ENCODE peak calls at places on chromosomes 6 and 20, in five cellular contexts. Y is Peyer's patch, R is gastrocnemius medialis, J is IMR-90, M is heart left ventricle. Z is an unnamed sample.

GRCh38 chr6:56510984-56511531 is 131.6 kb downstream of the DST start:
- DNase-seq in Y (no peak), R (no peak), J (peak; percentile 34), M (peak; percentile 53), Z (no peak)

GRCh38 chr6:106254636-106255035 is 70.9 kb downstream of the ATG5 start:
- DNase-seq in Y (no peak), R (no peak), J (peak; percentile 70), M (no peak), Z (no peak)

GRCh38 chr20:58260006-58260405 is 31.6 kb upstream of the ANKRD60 start:
- DNase-seq in Y (no peak), R (no peak), J (no peak), M (no peak), Z (no peak)

GRCh38 chr6:109325400-109325801 is 56.9 kb downstream of the CD164 start:
- DNase-seq in Y (no peak), R (no peak), J (no peak), M (no peak), Z (no peak)

GRCh38 chr6:145502417-145502816 is 232.9 kb downstream of the EPM2A start:
- DNase-seq in Y (no peak), R (no peak), J (no peak), M (no peak), Z (no peak)

GRCh38 chr6:36548401-36548743 is 1.1 kb upstream of the STK38 start:
- DNase-seq in Y (no peak), R (no peak), J (no peak), M (no peak), Z (no peak)

GRCh38 chr20:10581823-10582222 is 92.0 kb downstream of the JAG1 start:
- DNase-seq in Y (no peak), R (no peak), J (peak; percentile 56), M (no peak), Z (no peak)

GRCh38 chr6:19851273-19852089 is 14.3 kb downstream of the ID4 start:
- DNase-seq in Y (peak; percentile 52), R (no peak), J (peak; percentile 84), M (no peak), Z (no peak)

DNA sequence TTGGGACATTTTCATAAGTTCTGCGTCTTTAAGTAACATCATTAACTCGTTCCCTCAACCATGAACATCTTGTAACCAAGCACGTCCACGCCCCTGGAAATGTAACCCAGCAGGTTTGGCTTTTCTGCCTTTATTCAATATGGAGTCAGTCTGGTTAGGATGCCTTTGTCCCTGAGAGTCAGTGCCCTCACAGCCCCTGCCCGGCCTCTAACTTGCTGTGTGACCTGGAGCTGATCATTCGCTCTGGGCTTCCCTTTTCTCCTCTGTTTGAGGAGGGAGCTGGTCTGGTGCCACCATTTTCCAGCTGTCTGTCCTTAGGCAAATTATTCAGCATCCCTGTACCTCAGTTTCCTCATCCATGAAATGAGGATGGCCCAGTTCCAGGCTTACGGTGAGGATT is 26.5 kb upstream of the ANGPT4 start:
- DNase-seq in Y (peak; percentile 6), R (no peak), J (no peak), M (no peak), Z (no peak)
- H3K4me1 ChIP-seq in Y (no peaks in the 10 kb centered on the region), R (no peaks in the 10 kb centered on the region), J (no peaks in the 10 kb centered on the region), M (no peaks in the 10 kb centered on the region), Z (no peaks in the 10 kb centered on the region)

GRCh38 chr20:50569864-50570836 is 60.0 kb downstream of the PTPN1 start:
- DNase-seq in Y (peak; percentile 71), R (peak; percentile 55), J (peak; percentile 37), M (no peak), Z (no peak)
- TF ChIP-seq POLR2A in Y (no peak), R (no peak), J (no peak), M (no peak), Z (no peak)

DNA sequence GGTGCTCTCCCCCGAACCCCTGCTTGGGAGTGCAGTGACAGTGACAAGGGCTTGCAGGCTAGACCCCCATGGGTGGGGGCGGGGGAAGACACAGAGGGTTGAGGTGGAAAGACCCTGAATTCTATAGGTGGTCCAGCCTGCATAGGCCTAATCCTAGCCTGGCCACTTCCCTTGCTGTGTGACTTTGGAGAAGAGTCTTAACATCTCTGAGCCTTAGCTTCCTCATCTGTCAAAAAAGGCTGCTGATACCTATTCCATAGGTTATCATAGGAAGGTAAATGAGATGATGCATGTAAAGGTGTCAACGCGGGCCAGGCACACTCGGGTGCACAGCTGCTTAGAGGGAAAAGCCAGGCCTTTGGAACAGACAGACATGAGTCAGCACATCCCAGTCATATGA is 15.8 kb downstream of the BPIFB4 start:
- DNase-seq in Y (no peak), R (no peak), J (no peak), M (no peak), Z (no peak)
- H3K4me1 ChIP-seq in Y (no peaks in the 10 kb centered on the region), R (no peaks in the 10 kb centered on the region), J (no peaks in the 10 kb centered on the region), M (no peaks in the 10 kb centered on the region), Z (no peaks in the 10 kb centered on the region)

DNA sequence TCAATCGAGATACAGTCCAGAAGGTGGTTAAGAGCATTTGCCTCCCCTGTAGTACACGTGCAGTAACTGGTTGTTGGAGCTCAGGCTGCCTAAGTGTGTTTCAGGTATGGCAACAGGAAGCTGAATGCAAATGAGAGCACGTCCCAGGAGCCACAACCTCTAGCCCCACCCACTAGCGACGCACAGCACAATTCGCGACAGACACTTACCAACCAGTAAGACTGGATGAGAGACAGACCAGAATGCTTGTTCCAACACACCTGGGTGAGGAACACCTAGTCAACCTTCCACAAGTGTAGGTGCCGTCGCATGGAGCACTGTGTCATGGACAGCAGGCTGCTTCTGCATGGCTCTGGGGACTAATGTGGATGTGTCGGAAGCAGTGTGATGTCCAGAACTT is 7.2 kb upstream of the SERPINB1 start:
- DNase-seq in Y (peak; percentile 78), R (no peak), J (no peak), M (no peak), Z (no peak)
- TF ChIP-seq POLR2A in Y (no peak), R (no peak), J (no peak), M (no peak), Z (no peak)

GRCh38 chr20:48728042-48728837 is 99.6 kb downstream of the PREX1 start:
- DNase-seq in Y (no peak), R (no peak), J (no peak), M (no peak), Z (no peak)

GRCh38 chr20:48724891-48725588 is 102.8 kb downstream of the PREX1 start:
- DNase-seq in Y (no peak), R (no peak), J (no peak), M (no peak), Z (no peak)

GRCh38 chr20:48723308-48724264 is 104.2 kb downstream of the PREX1 start:
- DNase-seq in Y (peak; percentile 59), R (peak; percentile 37), J (no peak), M (no peak), Z (no peak)

GRCh38 chr20:48727226-48727625 is 100.6 kb downstream of the PREX1 start:
- DNase-seq in Y (no peak), R (no peak), J (no peak), M (no peak), Z (no peak)

GRCh38 chr20:48725589-48725991 is 102.2 kb downstream of the PREX1 start:
- DNase-seq in Y (no peak), R (no peak), J (peak; percentile 7), M (no peak), Z (no peak)
- H3K4me1 ChIP-seq in Y (peaks cover 32% of the 10 kb centered on the region), R (peaks cover 13% of the 10 kb centered on the region), J (peaks cover 3% of the 10 kb centered on the region), M (peaks cover 13% of the 10 kb centered on the region), Z (peaks cover 27% of the 10 kb centered on the region)

DNA sequence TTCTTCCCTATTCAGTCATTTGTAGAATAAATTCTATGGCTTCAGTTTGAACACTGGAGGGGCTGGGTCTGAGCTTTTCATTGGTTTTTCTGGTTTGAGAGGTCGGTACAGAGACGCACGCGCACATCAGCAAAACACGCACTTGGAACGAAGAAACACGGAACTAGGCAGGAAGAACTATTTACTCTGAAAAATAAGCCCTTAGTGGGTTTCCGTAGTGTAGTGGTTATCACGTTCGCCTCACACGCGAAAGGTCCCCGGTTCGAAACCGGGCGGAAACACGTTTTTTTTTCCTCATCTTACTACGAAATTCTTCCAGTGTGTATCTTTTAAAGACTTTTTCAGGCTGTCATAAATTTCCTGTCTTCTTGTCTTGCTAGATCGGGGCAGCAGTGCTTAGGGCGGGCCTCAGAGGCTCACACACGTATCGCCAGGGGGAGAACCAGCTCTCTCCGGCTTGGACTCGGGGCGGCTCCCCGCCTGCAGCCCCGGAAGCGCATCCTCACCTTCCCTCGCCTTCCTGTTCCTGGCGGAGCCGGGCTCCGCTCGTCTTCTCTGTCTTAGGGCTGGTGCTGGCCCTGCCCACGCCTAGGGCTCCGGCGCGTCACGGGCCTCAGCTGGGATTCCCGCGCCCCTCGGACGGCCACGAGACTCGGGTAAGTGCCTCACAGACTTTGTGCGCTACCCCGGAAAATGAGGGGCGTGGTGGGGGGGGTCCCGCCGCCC is at the start of gene HMGN4:
- DNase-seq in Y (peak; percentile 91), R (peak; percentile 58), J (peak; percentile 90), M (peak; percentile 82), Z (peak; percentile 87)
- TF ChIP-seq POLR2A in Y (peak; percentile 67), R (peak; percentile 62), J (peak; percentile 74), M (no peak), Z (no peak)

GRCh38 chr6:513961-514360 is 122.4 kb downstream of the IRF4 start:
- DNase-seq in Y (no peak), R (no peak), J (no peak), M (no peak), Z (no peak)
- H3K4me1 ChIP-seq in Y (no peaks in the 10 kb centered on the region), R (no peaks in the 10 kb centered on the region), J (no peaks in the 10 kb centered on the region), M (no peaks in the 10 kb centered on the region), Z (no peaks in the 10 kb centered on the region)

GRCh38 chr20:2652724-2653510 is 485 bp downstream of the NOP56 start:
- DNase-seq in Y (no peak), R (peak; percentile 35), J (no peak), M (peak; percentile 55), Z (no peak)

GRCh38 chr20:2654831-2655230 is 2.4 kb downstream of the NOP56 start:
- DNase-seq in Y (no peak), R (no peak), J (no peak), M (no peak), Z (no peak)

GRCh38 chr20:2653511-2654383 is 1.3 kb downstream of the NOP56 start:
- DNase-seq in Y (no peak), R (no peak), J (no peak), M (no peak), Z (no peak)

GRCh38 chr20:2654384-2654822 is 2.0 kb downstream of the NOP56 start:
- DNase-seq in Y (no peak), R (no peak), J (no peak), M (no peak), Z (no peak)

GRCh38 chr20:2651772-2652723 is at the start of gene NOP56:
- DNase-seq in Y (peak; percentile 96), R (peak; percentile 81), J (peak; percentile 86), M (peak; percentile 94), Z (peak; percentile 92)
- TF ChIP-seq POLR2A in Y (peak; percentile 84), R (peak; percentile 84), J (peak; percentile 96), M (peak; percentile 18), Z (peak; percentile 38)

GRCh38 chr6:143694560-143694959 is 16.8 kb downstream of the PHACTR2 start:
- DNase-seq in Y (no peak), R (no peak), J (peak; percentile 45), M (no peak), Z (no peak)
- H3K4me1 ChIP-seq in Y (peaks cover 28% of the 10 kb centered on the region), R (peaks cover 61% of the 10 kb centered on the region), J (peaks cover 25% of the 10 kb centered on the region), M (peaks cover 76% of the 10 kb centered on the region), Z (peaks cover 37% of the 10 kb centered on the region)

Z was measured in suprapubic skin.